ENCODE peak calls at places on chromosomes 12 and 14, in four cellular contexts. One of them, this sample, is unnamed.

GRCh38 chr12:75289678-75290200 is 40.4 kb downstream of the CAPS2 start:
- DNase-seq in GM12864: no peak
- DNase-seq in pancreas: no peak
- DNase-seq in RWPE1: peak
- DNase-seq in this sample: no peak

GRCh38 chr14:20429801-20430669 is 5.9 kb downstream of the KLHL33 start:
- DNase-seq in GM12864: no peak
- DNase-seq in pancreas: peak
- DNase-seq in RWPE1: no peak
- DNase-seq in this sample: no peak

GRCh38 chr12:69065804-69066203 is 132.8 kb upstream of the CPM start:
- DNase-seq in GM12864: no peak
- DNase-seq in pancreas: no peak
- DNase-seq in RWPE1: peak
- DNase-seq in this sample: no peak

GRCh38 chr12:68750506-68750905 is 4.5 kb downstream of the SLC35E3 start:
- DNase-seq in GM12864: no peak
- DNase-seq in pancreas: no peak
- DNase-seq in RWPE1: no peak
- DNase-seq in this sample: no peak

GRCh38 chr12:9039397-9039977 is 50.1 kb downstream of the KLRG1 start:
- DNase-seq in GM12864: no peak
- DNase-seq in pancreas: no peak
- DNase-seq in RWPE1: peak
- DNase-seq in this sample: no peak

GRCh38 chr12:49442915-49443314 is 75.7 kb downstream of the SPATS2 start:
- DNase-seq in GM12864: no peak
- DNase-seq in pancreas: no peak
- DNase-seq in RWPE1: no peak
- DNase-seq in this sample: no peak

GRCh38 chr12:106249411-106250135 is 1.8 kb upstream of the CKAP4 start:
- DNase-seq in GM12864: peak
- DNase-seq in pancreas: no peak
- DNase-seq in RWPE1: no peak
- DNase-seq in this sample: no peak

GRCh38 chr12:7857916-7858315 is 14.8 kb downstream of the SLC2A14 start:
- DNase-seq in GM12864: no peak
- DNase-seq in pancreas: no peak
- DNase-seq in RWPE1: no peak
- DNase-seq in this sample: no peak

GRCh38 chr14:68365228-68365627 is 427.6 kb downstream of the ZFP36L1 start:
- DNase-seq in GM12864: no peak
- DNase-seq in pancreas: no peak
- DNase-seq in RWPE1: peak
- DNase-seq in this sample: no peak

GRCh38 chr14:62592877-62593276 is 452.4 kb downstream of the KCNH5 start:
- DNase-seq in GM12864: no peak
- DNase-seq in pancreas: no peak
- DNase-seq in RWPE1: peak
- DNase-seq in this sample: no peak

GRCh38 chr14:92601131-92601710 is 87.6 kb downstream of the RIN3 start:
- DNase-seq in GM12864: no peak
- DNase-seq in pancreas: no peak
- DNase-seq in RWPE1: no peak
- DNase-seq in this sample: no peak

GRCh38 chr14:92605274-92605940 is 91.8 kb downstream of the RIN3 start:
- DNase-seq in GM12864: no peak
- DNase-seq in pancreas: no peak
- DNase-seq in RWPE1: no peak
- DNase-seq in this sample: no peak

GRCh38 chr14:92601757-92602417 is 88.3 kb downstream of the RIN3 start:
- DNase-seq in GM12864: no peak
- DNase-seq in pancreas: no peak
- DNase-seq in RWPE1: no peak
- DNase-seq in this sample: no peak

GRCh38 chr14:92600318-92601053 is 86.9 kb downstream of the RIN3 start:
- DNase-seq in GM12864: no peak
- DNase-seq in pancreas: no peak
- DNase-seq in RWPE1: peak
- DNase-seq in this sample: no peak

GRCh38 chr14:92603309-92604257 is 90.0 kb downstream of the RIN3 start:
- DNase-seq in GM12864: no peak
- DNase-seq in pancreas: no peak
- DNase-seq in RWPE1: peak
- DNase-seq in this sample: no peak
- TF ChIP-seq CTCF in GM12864: peak
- TF ChIP-seq CTCF in pancreas: no peak
- TF ChIP-seq CTCF in RWPE1: no peak
- TF ChIP-seq CTCF in this sample: no peak

DNA sequence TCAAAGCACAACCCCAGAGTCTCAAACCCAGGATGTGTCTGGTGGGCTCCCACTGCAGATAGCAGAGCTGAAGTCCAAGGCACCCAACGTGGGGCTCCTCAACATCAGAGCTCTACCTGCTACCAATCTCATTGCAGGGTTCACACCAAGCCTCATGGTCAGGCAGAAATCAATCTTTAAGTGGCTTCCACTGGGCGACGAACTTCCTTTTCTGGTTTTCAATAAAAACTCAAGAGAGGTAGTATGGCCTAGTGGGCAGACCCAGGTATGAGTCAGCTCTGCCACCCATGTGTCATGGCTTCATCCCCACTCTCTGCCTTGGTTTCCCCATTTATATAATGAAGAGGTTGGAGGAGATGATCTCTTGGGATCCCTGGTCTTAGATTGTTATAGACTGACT is 47.0 kb downstream of the BCL11B start:
- DNase-seq in GM12864: no peak
- DNase-seq in pancreas: no peak
- DNase-seq in RWPE1: no peak
- DNase-seq in this sample: no peak
- TF ChIP-seq CTCF in GM12864: no peak
- TF ChIP-seq CTCF in pancreas: no peak
- TF ChIP-seq CTCF in RWPE1: no peak
- TF ChIP-seq CTCF in this sample: no peak

GRCh38 chr12:113056631-113057488 is at the start of gene DTX1:
- DNase-seq in GM12864: no peak
- DNase-seq in pancreas: peak
- DNase-seq in RWPE1: no peak
- DNase-seq in this sample: no peak

GRCh38 chr12:113059071-113059595 is 2.6 kb downstream of the DTX1 start:
- DNase-seq in GM12864: no peak
- DNase-seq in pancreas: no peak
- DNase-seq in RWPE1: no peak
- DNase-seq in this sample: no peak

GRCh38 chr12:113060336-113060960 is 3.9 kb downstream of the DTX1 start:
- DNase-seq in GM12864: no peak
- DNase-seq in pancreas: no peak
- DNase-seq in RWPE1: no peak
- DNase-seq in this sample: no peak

GRCh38 chr12:113057565-113058485 is 1.3 kb downstream of the DTX1 start:
- DNase-seq in GM12864: no peak
- DNase-seq in pancreas: no peak
- DNase-seq in RWPE1: no peak
- DNase-seq in this sample: no peak

GRCh38 chr12:113058553-113058952 is 2.0 kb downstream of the DTX1 start:
- DNase-seq in GM12864: no peak
- DNase-seq in pancreas: no peak
- DNase-seq in RWPE1: no peak
- DNase-seq in this sample: no peak
- TF ChIP-seq CTCF in GM12864: no peak
- TF ChIP-seq CTCF in pancreas: no peak
- TF ChIP-seq CTCF in RWPE1: no peak
- TF ChIP-seq CTCF in this sample: no peak

GRCh38 chr12:24630446-24630845 is 318.5 kb downstream of the BCAT1 start:
- DNase-seq in GM12864: no peak
- DNase-seq in pancreas: no peak
- DNase-seq in RWPE1: no peak
- DNase-seq in this sample: no peak
- TF ChIP-seq CTCF in GM12864: no peak
- TF ChIP-seq CTCF in pancreas: no peak
- TF ChIP-seq CTCF in RWPE1: no peak
- TF ChIP-seq CTCF in this sample: no peak

DNA sequence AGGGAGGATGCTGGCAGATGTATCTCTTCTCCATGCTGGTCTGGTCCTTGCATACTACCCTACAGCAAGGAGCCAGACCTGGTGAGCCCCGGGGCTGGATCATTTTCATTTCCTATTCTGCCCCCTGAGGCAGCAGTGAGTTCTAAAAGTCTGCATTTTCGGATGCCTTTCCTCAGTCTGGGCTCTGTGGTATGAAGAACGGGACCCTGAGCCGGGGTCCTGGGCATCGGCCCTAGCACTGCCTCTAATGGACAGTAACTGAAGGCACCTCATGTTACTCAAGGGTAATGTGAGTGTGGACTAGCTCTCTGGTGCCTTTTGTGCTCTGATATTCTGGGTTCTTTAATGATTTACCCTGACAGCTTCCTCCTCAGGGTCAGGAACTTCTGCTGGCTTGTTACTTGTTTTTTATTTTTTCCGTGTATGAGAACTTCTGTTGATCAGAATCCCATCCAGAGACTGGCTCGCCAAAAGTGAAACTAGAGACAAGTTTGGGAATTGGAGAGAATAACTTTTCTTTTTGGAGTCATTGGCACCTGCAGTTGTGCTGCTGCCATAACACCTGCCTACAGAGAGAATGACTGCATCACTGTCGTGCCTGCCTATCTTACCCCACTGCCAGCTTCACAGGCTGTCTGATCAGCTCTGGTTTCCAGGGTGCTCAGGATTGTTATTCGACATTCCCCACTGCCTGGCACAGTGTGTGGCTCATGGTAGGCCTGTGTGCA is 62.3 kb downstream of the SUSD6 start:
- DNase-seq in GM12864: no peak
- DNase-seq in pancreas: no peak
- DNase-seq in RWPE1: no peak
- DNase-seq in this sample: no peak
- TF ChIP-seq CTCF in GM12864: peak
- TF ChIP-seq CTCF in pancreas: no peak
- TF ChIP-seq CTCF in RWPE1: no peak
- TF ChIP-seq CTCF in this sample: no peak

GRCh38 chr12:90250041-90250440 is 541.4 kb upstream of the ATP2B1 start:
- DNase-seq in GM12864: no peak
- DNase-seq in pancreas: no peak
- DNase-seq in RWPE1: no peak
- DNase-seq in this sample: no peak

GRCh38 chr12:90250766-90251165 is 542.1 kb upstream of the ATP2B1 start:
- DNase-seq in GM12864: no peak
- DNase-seq in pancreas: no peak
- DNase-seq in RWPE1: no peak
- DNase-seq in this sample: no peak

GRCh38 chr12:90253142-90253541 is 544.5 kb upstream of the ATP2B1 start:
- DNase-seq in GM12864: peak
- DNase-seq in pancreas: no peak
- DNase-seq in RWPE1: no peak
- DNase-seq in this sample: no peak

GRCh38 chr12:90257927-90258624 is 549.4 kb upstream of the ATP2B1 start:
- DNase-seq in GM12864: no peak
- DNase-seq in pancreas: no peak
- DNase-seq in RWPE1: no peak
- DNase-seq in this sample: no peak

GRCh38 chr12:90253674-90254181 is 545.1 kb upstream of the ATP2B1 start:
- DNase-seq in GM12864: peak
- DNase-seq in pancreas: peak
- DNase-seq in RWPE1: peak
- DNase-seq in this sample: peak
- TF ChIP-seq CTCF in GM12864: peak
- TF ChIP-seq CTCF in pancreas: no peak
- TF ChIP-seq CTCF in RWPE1: peak
- TF ChIP-seq CTCF in this sample: no peak

GRCh38 chr14:92510972-92511371 is 2.6 kb upstream of the RIN3 start:
- DNase-seq in GM12864: no peak
- DNase-seq in pancreas: no peak
- DNase-seq in RWPE1: peak
- DNase-seq in this sample: no peak
- TF ChIP-seq CTCF in GM12864: peak
- TF ChIP-seq CTCF in pancreas: no peak
- TF ChIP-seq CTCF in RWPE1: no peak
- TF ChIP-seq CTCF in this sample: no peak

GRCh38 chr12:110906985-110907384 is 13.4 kb downstream of the MYL2 start:
- DNase-seq in GM12864: no peak
- DNase-seq in pancreas: no peak
- DNase-seq in RWPE1: no peak
- DNase-seq in this sample: no peak

GRCh38 chr12:110906516-110906915 is 13.9 kb downstream of the MYL2 start:
- DNase-seq in GM12864: peak
- DNase-seq in pancreas: no peak
- DNase-seq in RWPE1: no peak
- DNase-seq in this sample: no peak

GRCh38 chr12:110908377-110909136 is 11.8 kb downstream of the MYL2 start:
- DNase-seq in GM12864: no peak
- DNase-seq in pancreas: no peak
- DNase-seq in RWPE1: no peak
- DNase-seq in this sample: no peak

GRCh38 chr12:110907583-110907982 is 12.8 kb downstream of the MYL2 start:
- DNase-seq in GM12864: no peak
- DNase-seq in pancreas: no peak
- DNase-seq in RWPE1: no peak
- DNase-seq in this sample: no peak

DNA sequence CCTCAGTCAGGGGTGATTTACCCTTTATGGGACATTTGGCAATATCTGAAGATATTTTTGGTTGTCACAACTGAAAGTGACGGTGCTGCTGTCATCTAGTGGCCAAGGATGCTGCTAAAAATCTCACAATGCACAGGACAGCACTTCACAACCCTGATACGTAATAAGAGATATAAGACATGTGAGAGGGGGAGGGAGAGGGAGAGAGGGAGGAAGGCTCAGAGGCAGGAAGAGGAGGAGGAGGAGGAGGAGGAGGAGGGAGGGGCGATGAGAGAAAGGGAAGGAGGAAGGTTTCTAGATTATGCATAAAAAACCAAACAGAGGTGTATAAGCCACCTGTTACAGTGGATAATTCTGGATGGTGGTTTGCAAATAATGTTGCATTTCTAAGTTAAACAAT is 14.3 kb downstream of the MYL2 start:
- DNase-seq in GM12864: peak
- DNase-seq in pancreas: no peak
- DNase-seq in RWPE1: no peak
- DNase-seq in this sample: no peak
- TF ChIP-seq CTCF in GM12864: peak
- TF ChIP-seq CTCF in pancreas: no peak
- TF ChIP-seq CTCF in RWPE1: no peak
- TF ChIP-seq CTCF in this sample: no peak

DNA sequence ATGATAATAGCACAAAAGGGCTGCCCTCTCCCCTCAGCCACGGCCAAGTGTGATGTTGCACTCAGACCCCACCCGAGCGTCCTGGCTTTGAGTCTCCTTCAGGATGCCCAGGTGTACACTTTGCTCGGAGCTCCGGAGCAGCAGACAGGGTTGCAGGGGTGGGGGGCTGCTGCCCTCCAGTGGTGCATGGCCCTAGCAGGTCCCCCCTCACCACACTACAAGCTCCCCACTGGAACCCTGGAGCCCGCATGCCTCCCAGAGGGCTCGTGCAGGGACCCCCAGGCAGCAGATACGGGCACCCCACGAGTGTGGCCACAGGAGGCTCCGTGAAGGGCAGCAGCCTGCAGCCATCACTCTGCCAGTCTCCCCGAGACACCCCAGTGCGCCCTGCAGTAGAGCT is 69.9 kb upstream of the C14orf180 start:
- DNase-seq in GM12864: no peak
- DNase-seq in pancreas: no peak
- DNase-seq in RWPE1: no peak
- DNase-seq in this sample: no peak
- TF ChIP-seq CTCF in GM12864: peak
- TF ChIP-seq CTCF in pancreas: no peak
- TF ChIP-seq CTCF in RWPE1: no peak
- TF ChIP-seq CTCF in this sample: no peak

This sample was measured in activated B cell treated with CpG ODN at 0.5 μM for 24 hours.